ENCODE peak calls at places on chromosomes 16 and 17, in six cellular contexts. One of them, this sample, is unnamed.

GRCh38 chr16:74071996-74072559 is 224.5 kb upstream of the PSMD7 start:
- DNase-seq in HCT116: no peak
- DNase-seq in HepG2: no peak
- DNase-seq in H1: no peak
- DNase-seq in K562: no peak
- DNase-seq in GM12878: no peak
- DNase-seq in this sample: no peak

GRCh38 chr17:49213803-49214202 is 3.3 kb downstream of the ABI3 start:
- DNase-seq in HCT116: no peak
- DNase-seq in HepG2: no peak
- DNase-seq in H1: no peak
- DNase-seq in K562: no peak
- DNase-seq in GM12878: no peak
- DNase-seq in this sample: no peak

GRCh38 chr16:89183975-89184684 is 12.6 kb downstream of the CDH15 start:
- DNase-seq in HCT116: no peak
- DNase-seq in HepG2: no peak
- DNase-seq in H1: peak; percentile 42
- DNase-seq in K562: peak; percentile 34
- DNase-seq in GM12878: no peak
- DNase-seq in this sample: no peak

GRCh38 chr16:84013787-84014569 is 28.6 kb downstream of the SLC38A8 start:
- DNase-seq in HCT116: peak; percentile 100
- DNase-seq in HepG2: peak; percentile 94
- DNase-seq in H1: peak; percentile 99
- DNase-seq in K562: peak; percentile 99
- DNase-seq in GM12878: peak; percentile 42
- DNase-seq in this sample: peak; percentile 72

GRCh38 chr17:35170968-35171771 is 23.0 kb downstream of the SLC35G3 start:
- DNase-seq in HCT116: no peak
- DNase-seq in HepG2: no peak
- DNase-seq in H1: no peak
- DNase-seq in K562: no peak
- DNase-seq in GM12878: no peak
- DNase-seq in this sample: no peak

GRCh38 chr17:72187544-72187943 is 66.7 kb downstream of the SOX9 start:
- DNase-seq in HCT116: no peak
- DNase-seq in HepG2: no peak
- DNase-seq in H1: no peak
- DNase-seq in K562: no peak
- DNase-seq in GM12878: no peak
- DNase-seq in this sample: no peak

GRCh38 chr16:85504242-85504641 is 108.9 kb upstream of the GSE1 start:
- DNase-seq in HCT116: no peak
- DNase-seq in HepG2: no peak
- DNase-seq in H1: no peak
- DNase-seq in K562: no peak
- DNase-seq in GM12878: no peak
- DNase-seq in this sample: no peak

GRCh38 chr17:57861737-57862409 is 12.0 kb upstream of the MRPS23 start:
- DNase-seq in HCT116: no peak
- DNase-seq in HepG2: peak; percentile 54
- DNase-seq in H1: peak; percentile 70
- DNase-seq in K562: no peak
- DNase-seq in GM12878: no peak
- DNase-seq in this sample: peak; percentile 88

GRCh38 chr16:88568710-88569613 is 1.2 kb upstream of the ZC3H18 start:
- DNase-seq in HCT116: no peak
- DNase-seq in HepG2: no peak
- DNase-seq in H1: no peak
- DNase-seq in K562: no peak
- DNase-seq in GM12878: no peak
- DNase-seq in this sample: no peak

GRCh38 chr16:20884240-20884556 is 16.0 kb downstream of the DCUN1D3 start:
- DNase-seq in HCT116: no peak
- DNase-seq in HepG2: peak; percentile 56
- DNase-seq in H1: no peak
- DNase-seq in K562: no peak
- DNase-seq in GM12878: no peak
- DNase-seq in this sample: no peak

GRCh38 chr17:49497147-49498036 is 2.3 kb downstream of the NGFR start:
- DNase-seq in HCT116: no peak
- DNase-seq in HepG2: no peak
- DNase-seq in H1: peak; percentile 81
- DNase-seq in K562: no peak
- DNase-seq in GM12878: no peak
- DNase-seq in this sample: peak; percentile 84

GRCh38 chr17:47727704-47728036 is 5.4 kb upstream of the TBX21 start:
- DNase-seq in HCT116: no peak
- DNase-seq in HepG2: no peak
- DNase-seq in H1: no peak
- DNase-seq in K562: no peak
- DNase-seq in GM12878: no peak
- DNase-seq in this sample: no peak

GRCh38 chr16:15671530-15672117 is 21.6 kb downstream of the NDE1 start:
- DNase-seq in HCT116: no peak
- DNase-seq in HepG2: no peak
- DNase-seq in H1: no peak
- DNase-seq in K562: no peak
- DNase-seq in GM12878: no peak
- DNase-seq in this sample: no peak

GRCh38 chr17:72618018-72618509 is 474.4 kb downstream of the SLC39A11 start:
- DNase-seq in HCT116: peak; percentile 66
- DNase-seq in HepG2: peak; percentile 92
- DNase-seq in H1: no peak
- DNase-seq in K562: peak; percentile 7
- DNase-seq in GM12878: no peak
- DNase-seq in this sample: peak; percentile 80

GRCh38 chr17:45733781-45734180 is 50.3 kb upstream of the CRHR1 start:
- DNase-seq in HCT116: no peak
- DNase-seq in HepG2: no peak
- DNase-seq in H1: no peak
- DNase-seq in K562: no peak
- DNase-seq in GM12878: no peak
- DNase-seq in this sample: no peak

GRCh38 chr16:84115919-84116719 is 623 bp downstream of the MBTPS1 start:
- DNase-seq in HCT116: no peak
- DNase-seq in HepG2: peak; percentile 54
- DNase-seq in H1: no peak
- DNase-seq in K562: peak; percentile 91
- DNase-seq in GM12878: no peak
- DNase-seq in this sample: no peak

GRCh38 chr16:60907645-60908044 is 1128.6 kb downstream of the CDH8 start:
- DNase-seq in HCT116: no peak
- DNase-seq in HepG2: no peak
- DNase-seq in H1: no peak
- DNase-seq in K562: no peak
- DNase-seq in GM12878: no peak
- DNase-seq in this sample: no peak

GRCh38 chr17:46935658-46936266 is 12.8 kb downstream of the GOSR2 start:
- DNase-seq in HCT116: no peak
- DNase-seq in HepG2: no peak
- DNase-seq in H1: no peak
- DNase-seq in K562: peak; percentile 85
- DNase-seq in GM12878: no peak
- DNase-seq in this sample: no peak

GRCh38 chr16:89154390-89155183 is 17.0 kb upstream of the CDH15 start:
- DNase-seq in HCT116: no peak
- DNase-seq in HepG2: no peak
- DNase-seq in H1: no peak
- DNase-seq in K562: no peak
- DNase-seq in GM12878: no peak
- DNase-seq in this sample: no peak

GRCh38 chr16:79261461-79261860 is 339.1 kb downstream of the MAF start:
- DNase-seq in HCT116: no peak
- DNase-seq in HepG2: peak; percentile 21
- DNase-seq in H1: peak; percentile 71
- DNase-seq in K562: peak; percentile 45
- DNase-seq in GM12878: no peak
- DNase-seq in this sample: peak; percentile 28

GRCh38 chr17:3037259-3037658 is 26.1 kb downstream of the OR1D5 start:
- DNase-seq in HCT116: no peak
- DNase-seq in HepG2: no peak
- DNase-seq in H1: no peak
- DNase-seq in K562: no peak
- DNase-seq in GM12878: no peak
- DNase-seq in this sample: no peak

GRCh38 chr16:19783847-19784736 is 66.0 kb downstream of the IQCK start:
- DNase-seq in HCT116: no peak
- DNase-seq in HepG2: no peak
- DNase-seq in H1: no peak
- DNase-seq in K562: no peak
- DNase-seq in GM12878: no peak
- DNase-seq in this sample: no peak

GRCh38 chr16:11393366-11393765 is 48.1 kb downstream of the RMI2 start:
- DNase-seq in HCT116: no peak
- DNase-seq in HepG2: no peak
- DNase-seq in H1: no peak
- DNase-seq in K562: no peak
- DNase-seq in GM12878: no peak
- DNase-seq in this sample: peak; percentile 10

DNA sequence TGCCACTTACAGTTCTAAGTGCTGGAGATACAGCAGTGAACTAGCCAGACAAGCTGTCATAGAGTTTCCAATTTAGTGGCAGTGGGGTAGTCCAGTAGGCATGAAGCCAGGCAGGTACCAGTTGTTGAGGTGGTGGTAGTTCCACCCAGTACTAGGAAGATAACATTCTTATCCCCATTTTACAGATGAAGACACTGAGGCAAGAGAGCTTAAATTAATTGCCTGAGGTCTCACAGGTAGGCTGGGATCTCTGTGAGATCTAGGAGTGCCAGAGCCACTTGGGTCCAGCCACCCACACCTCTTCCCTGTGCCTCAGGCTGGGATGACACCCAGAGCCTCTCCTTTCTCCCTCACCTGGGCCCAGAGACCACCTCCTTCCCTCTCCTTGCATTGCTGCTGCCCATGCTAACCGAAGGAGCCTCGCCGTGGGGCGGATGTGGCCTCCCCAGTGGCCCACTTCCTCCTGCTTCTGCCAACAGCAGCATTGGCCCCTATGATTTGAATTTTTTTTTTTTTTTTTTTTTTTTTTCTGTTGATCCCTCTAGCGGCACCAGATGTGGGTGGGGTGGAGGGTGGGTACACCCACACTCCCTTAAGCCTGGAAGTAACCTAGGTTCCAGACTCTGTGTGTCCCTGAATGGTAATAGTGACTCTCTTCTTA is 114.0 kb downstream of the PRKCB start:
- DNase-seq in HCT116: no peak
- DNase-seq in HepG2: no peak
- DNase-seq in H1: no peak
- DNase-seq in K562: no peak
- DNase-seq in GM12878: peak; percentile 28
- DNase-seq in this sample: no peak
- TF ChIP-seq POLR2AphosphoS5 in HCT116: no peak
- TF ChIP-seq POLR2AphosphoS5 in HepG2: no peak
- TF ChIP-seq POLR2AphosphoS5 in H1: no peak
- TF ChIP-seq POLR2AphosphoS5 in K562: no peak
- TF ChIP-seq POLR2AphosphoS5 in GM12878: no peak
- TF ChIP-seq POLR2AphosphoS5 in this sample: no peak

GRCh38 chr16:47213761-47214440 is 70.2 kb upstream of the NETO2 start:
- DNase-seq in HCT116: no peak
- DNase-seq in HepG2: no peak
- DNase-seq in H1: no peak
- DNase-seq in K562: no peak
- DNase-seq in GM12878: no peak
- DNase-seq in this sample: no peak
- H3K4me2 ChIP-seq in HCT116: no peak overlapping the region
- H3K4me2 ChIP-seq in HepG2: no peak overlapping the region
- H3K4me2 ChIP-seq in H1: no peak overlapping the region
- H3K4me2 ChIP-seq in K562: no peak overlapping the region
- H3K4me2 ChIP-seq in GM12878: no peak overlapping the region
- H3K4me2 ChIP-seq in this sample: no peak overlapping the region

GRCh38 chr17:74957935-74958549 is 14.5 kb downstream of the HID1 start:
- DNase-seq in HCT116: no peak
- DNase-seq in HepG2: peak; percentile 41
- DNase-seq in H1: peak; percentile 100
- DNase-seq in K562: peak; percentile 80
- DNase-seq in GM12878: no peak
- DNase-seq in this sample: peak; percentile 96
- TF ChIP-seq SIN3A in HCT116: no peak
- TF ChIP-seq SIN3A in HepG2: no peak
- TF ChIP-seq SIN3A in H1: no peak
- TF ChIP-seq SIN3A in K562: no peak
- TF ChIP-seq SIN3A in GM12878: no peak
- TF ChIP-seq SIN3A in this sample: no peak

GRCh38 chr16:29973384-29974246 is at the start of gene TAOK2:
- DNase-seq in HCT116: peak; percentile 98
- DNase-seq in HepG2: peak; percentile 98
- DNase-seq in H1: peak; percentile 99
- DNase-seq in K562: peak; percentile 99
- DNase-seq in GM12878: peak; percentile 92
- DNase-seq in this sample: peak; percentile 99

GRCh38 chr16:29975134-29975538 is 1.5 kb downstream of the TAOK2 start:
- DNase-seq in HCT116: no peak
- DNase-seq in HepG2: no peak
- DNase-seq in H1: no peak
- DNase-seq in K562: no peak
- DNase-seq in GM12878: no peak
- DNase-seq in this sample: no peak

GRCh38 chr16:29972992-29973383 is 680 bp upstream of the TAOK2 start:
- DNase-seq in HCT116: no peak
- DNase-seq in HepG2: no peak
- DNase-seq in H1: no peak
- DNase-seq in K562: no peak
- DNase-seq in GM12878: no peak
- DNase-seq in this sample: no peak

GRCh38 chr16:29975811-29976511 is 2.3 kb downstream of the TAOK2 start:
- DNase-seq in HCT116: no peak
- DNase-seq in HepG2: no peak
- DNase-seq in H1: no peak
- DNase-seq in K562: peak; percentile 30
- DNase-seq in GM12878: no peak
- DNase-seq in this sample: no peak

DNA sequence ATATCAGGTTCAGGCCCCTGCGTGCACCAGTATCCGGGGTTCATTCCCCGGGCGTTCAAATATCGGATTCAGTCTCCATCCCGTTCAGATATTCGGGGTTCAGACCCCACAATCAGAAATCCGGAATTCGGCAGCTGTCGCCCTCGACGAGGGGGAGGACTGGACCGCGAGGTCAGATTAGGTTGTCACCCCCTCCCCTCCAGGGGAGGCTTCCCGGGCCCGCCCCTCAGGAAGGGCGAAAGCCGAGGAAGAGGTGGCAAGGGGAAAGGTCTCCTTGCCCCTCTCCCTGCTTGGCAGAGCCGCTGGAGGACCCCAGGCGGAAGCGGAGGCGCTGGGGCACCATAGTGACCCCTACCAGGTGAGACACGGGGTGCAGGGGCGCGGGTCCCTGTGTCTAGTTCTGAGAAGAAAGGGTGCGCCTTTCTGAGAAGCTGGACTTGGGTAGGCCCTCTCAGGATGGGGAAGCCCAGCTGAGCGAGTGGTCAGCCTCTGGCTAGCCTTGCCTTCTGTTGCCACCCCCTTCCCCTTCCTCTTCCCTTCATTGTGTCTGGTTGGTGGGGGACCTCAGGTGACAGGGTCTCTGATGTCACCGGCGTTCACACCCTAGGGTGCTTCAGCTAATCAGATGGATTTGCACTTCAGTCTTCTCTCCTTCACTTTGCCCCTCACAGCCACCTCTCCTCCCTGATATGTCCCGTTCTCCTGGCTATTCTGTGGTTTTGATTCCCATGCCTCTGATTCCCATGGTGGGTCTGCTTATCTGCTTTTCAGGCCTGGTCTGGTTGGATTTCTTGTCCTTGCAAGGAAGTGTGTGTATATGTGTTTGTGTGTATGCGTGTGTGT is 844 bp downstream of the TAOK2 start:
- DNase-seq in HCT116: no peak
- DNase-seq in HepG2: no peak
- DNase-seq in H1: no peak
- DNase-seq in K562: peak; percentile 49
- DNase-seq in GM12878: no peak
- DNase-seq in this sample: peak; percentile 56
- TF ChIP-seq POLR2AphosphoS5 in HCT116: no peak
- TF ChIP-seq POLR2AphosphoS5 in HepG2: no peak
- TF ChIP-seq POLR2AphosphoS5 in H1: no peak
- TF ChIP-seq POLR2AphosphoS5 in K562: no peak
- TF ChIP-seq POLR2AphosphoS5 in GM12878: no peak
- TF ChIP-seq POLR2AphosphoS5 in this sample: no peak

This sample was measured in SK-N-SH.